ENCODE peak calls at places on chromosome 7, in eight cellular contexts. O is SJCRH30, T is heart right ventricle, Z is A549, V is endothelial cell of umbilical vein, M is GM23248, A is fibroblast of lung, Q is pancreas. D is an unnamed sample.
A peak's percentile ranks its signal among the peaks of the same experiment; 100 is the strongest.

GRCh38 chr7:74299401-74299800 is 10.2 kb downstream of the CLIP2 start:
- DNase-seq in O (no peak), T (no peak), Z (no peak), V (no peak), M (no peak), A (no peak), Q (no peak), D (no peak)

GRCh38 chr7:137992738-137993394 is 9.0 kb downstream of the CREB3L2 start:
- DNase-seq in O (no peak), T (peak; percentile 69), Z (no peak), V (peak; percentile 95), M (peak; percentile 95), A (peak; percentile 96), Q (no peak), D (no peak)

GRCh38 chr7:33050425-33051318 is 11.9 kb downstream of the NT5C3A start:
- DNase-seq in O (no peak), T (no peak), Z (peak; percentile 39), V (peak; percentile 84), M (peak; percentile 61), A (peak; percentile 41), Q (no peak), D (no peak)

GRCh38 chr7:3244241-3244814 is 56.7 kb upstream of the SDK1 start:
- DNase-seq in O (peak; percentile 34), T (no peak), Z (peak; percentile 66), V (peak; percentile 32), M (peak; percentile 33), A (peak; percentile 91), Q (no peak), D (no peak)

GRCh38 chr7:97138830-97139229 is 21.3 kb downstream of the SDHAF3 start:
- DNase-seq in O (no peak), T (no peak), Z (no peak), V (no peak), M (no peak), A (no peak), Q (no peak), D (no peak)

GRCh38 chr7:16463520-16463919 is 2.0 kb downstream of the SOSTDC1 start:
- DNase-seq in O (no peak), T (no peak), Z (no peak), V (no peak), M (no peak), A (no peak), Q (no peak), D (no peak)

GRCh38 chr7:665251-665650 is 61.2 kb upstream of the DNAAF5 start:
- DNase-seq in O (no peak), T (no peak), Z (no peak), V (no peak), M (peak; percentile 21), A (peak; percentile 65), Q (no peak), D (no peak)

GRCh38 chr7:135335628-135336139 is 102.0 kb downstream of the STRA8 start:
- DNase-seq in O (peak; percentile 86), T (peak; percentile 32), Z (peak; percentile 69), V (peak; percentile 73), M (peak; percentile 46), A (peak; percentile 54), Q (peak; percentile 71), D (peak; percentile 5)

GRCh38 chr7:150567846-150568245 is 656 bp downstream of the GIMAP4 start:
- DNase-seq in O (no peak), T (no peak), Z (no peak), V (peak; percentile 47), M (no peak), A (no peak), Q (no peak), D (no peak)
- H3K27ac ChIP-seq in O (no peak overlapping the region), T (peak overlapping the region; percentile 97), Z (no peak overlapping the region), V (peak overlapping the region; percentile 63), M (no peak overlapping the region), A (no peak overlapping the region), Q (peak overlapping the region; percentile 17), D (peak overlapping the region; percentile 80)

GRCh38 chr7:30805931-30806330 is 34.7 kb downstream of the MINDY4 start:
- DNase-seq in O (no peak), T (no peak), Z (no peak), V (no peak), M (no peak), A (no peak), Q (no peak), D (no peak)

GRCh38 chr7:30802812-30803211 is 31.6 kb downstream of the MINDY4 start:
- DNase-seq in O (no peak), T (no peak), Z (no peak), V (no peak), M (no peak), A (no peak), Q (no peak), D (no peak)

GRCh38 chr7:30804078-30804661 is 33.0 kb downstream of the MINDY4 start:
- DNase-seq in O (no peak), T (no peak), Z (no peak), V (peak; percentile 80), M (peak; percentile 86), A (peak; percentile 96), Q (no peak), D (no peak)

GRCh38 chr7:30800785-30801252 is 29.6 kb downstream of the MINDY4 start:
- DNase-seq in O (peak; percentile 47), T (peak; percentile 70), Z (peak; percentile 79), V (peak; percentile 80), M (peak; percentile 93), A (peak; percentile 65), Q (no peak), D (peak; percentile 30)

GRCh38 chr7:30805081-30805691 is 34.0 kb downstream of the MINDY4 start:
- DNase-seq in O (no peak), T (no peak), Z (no peak), V (no peak), M (no peak), A (no peak), Q (no peak), D (no peak)
- H3K27ac ChIP-seq in O (no peak overlapping the region), T (no peak overlapping the region), Z (no peak overlapping the region), V (no peak overlapping the region), M (no peak overlapping the region), A (peak overlapping the region; percentile 59), Q (no peak overlapping the region), D (no peak overlapping the region)

DNA sequence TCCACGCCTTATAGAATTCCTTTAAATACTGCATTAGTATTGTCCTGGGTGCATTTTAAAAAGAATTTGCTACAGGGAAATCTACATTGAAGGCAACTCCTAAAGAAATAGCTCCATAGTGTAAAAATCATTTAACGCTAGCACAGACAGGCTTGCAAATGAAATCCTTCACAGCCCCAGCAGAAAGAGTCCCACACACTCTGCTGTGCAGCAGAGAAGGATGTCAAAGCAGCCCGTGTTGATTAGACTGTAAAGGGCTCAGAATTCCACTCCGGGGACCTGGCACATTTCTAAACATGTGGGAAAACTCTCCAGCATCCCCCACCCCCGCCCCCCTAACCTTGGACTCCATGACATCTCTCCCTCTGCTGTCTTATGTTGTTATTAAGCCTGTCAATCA is 176.8 kb downstream of the CALN1 start:
- DNase-seq in O (no peak), T (no peak), Z (no peak), V (no peak), M (no peak), A (no peak), Q (no peak), D (no peak)
- H3K27ac ChIP-seq in O (no peak overlapping the region), T (no peak overlapping the region), Z (no peak overlapping the region), V (no peak overlapping the region), M (no peak overlapping the region), A (no peak overlapping the region), Q (no peak overlapping the region), D (no peak overlapping the region)

GRCh38 chr7:82393821-82394220 is 49.8 kb downstream of the CACNA2D1 start:
- DNase-seq in O (no peak), T (no peak), Z (no peak), V (no peak), M (no peak), A (no peak), Q (no peak), D (no peak)
- H3K27ac ChIP-seq in O (no peak overlapping the region), T (no peak overlapping the region), Z (no peak overlapping the region), V (no peak overlapping the region), M (no peak overlapping the region), A (no peak overlapping the region), Q (no peak overlapping the region), D (no peak overlapping the region)

GRCh38 chr7:11830582-11831382 is 1.2 kb downstream of the THSD7A start:
- DNase-seq in O (no peak), T (no peak), Z (no peak), V (peak; percentile 75), M (peak; percentile 29), A (peak; percentile 61), Q (no peak), D (no peak)

GRCh38 chr7:11830004-11830403 is 2.0 kb downstream of the THSD7A start:
- DNase-seq in O (no peak), T (no peak), Z (no peak), V (peak; percentile 25), M (no peak), A (no peak), Q (no peak), D (no peak)

GRCh38 chr7:11833431-11833830 is 1.4 kb upstream of the THSD7A start:
- DNase-seq in O (no peak), T (no peak), Z (no peak), V (peak; percentile 26), M (no peak), A (peak; percentile 28), Q (no peak), D (no peak)

GRCh38 chr7:11831383-11831726 is 643 bp downstream of the THSD7A start:
- DNase-seq in O (no peak), T (no peak), Z (no peak), V (no peak), M (peak; percentile 20), A (no peak), Q (no peak), D (no peak)

GRCh38 chr7:11831727-11832495 is at the start of gene THSD7A:
- DNase-seq in O (peak; percentile 63), T (peak; percentile 23), Z (peak; percentile 46), V (peak; percentile 81), M (peak; percentile 69), A (peak; percentile 66), Q (peak; percentile 48), D (peak; percentile 47)
- H3K27ac ChIP-seq in O (peak within 1 kb of the TSS; percentile 6), T (peak within 1 kb of the TSS; percentile 67), Z (peak within 1 kb of the TSS; percentile 90), V (peak within 1 kb of the TSS; percentile 84), M (no peak within 1 kb of the TSS), A (no peak within 1 kb of the TSS), Q (no peak within 1 kb of the TSS), D (peak within 1 kb of the TSS; percentile 46)

GRCh38 chr7:28687631-28688030 is 270.5 kb downstream of the TRIL start:
- DNase-seq in O (no peak), T (no peak), Z (no peak), V (peak; percentile 15), M (peak; percentile 18), A (no peak), Q (no peak), D (no peak)
- H3K27ac ChIP-seq in O (no peak overlapping the region), T (peak overlapping the region; percentile 93), Z (no peak overlapping the region), V (peak overlapping the region; percentile 97), M (peak overlapping the region; percentile 93), A (peak overlapping the region; percentile 6), Q (no peak overlapping the region), D (no peak overlapping the region)

DNA sequence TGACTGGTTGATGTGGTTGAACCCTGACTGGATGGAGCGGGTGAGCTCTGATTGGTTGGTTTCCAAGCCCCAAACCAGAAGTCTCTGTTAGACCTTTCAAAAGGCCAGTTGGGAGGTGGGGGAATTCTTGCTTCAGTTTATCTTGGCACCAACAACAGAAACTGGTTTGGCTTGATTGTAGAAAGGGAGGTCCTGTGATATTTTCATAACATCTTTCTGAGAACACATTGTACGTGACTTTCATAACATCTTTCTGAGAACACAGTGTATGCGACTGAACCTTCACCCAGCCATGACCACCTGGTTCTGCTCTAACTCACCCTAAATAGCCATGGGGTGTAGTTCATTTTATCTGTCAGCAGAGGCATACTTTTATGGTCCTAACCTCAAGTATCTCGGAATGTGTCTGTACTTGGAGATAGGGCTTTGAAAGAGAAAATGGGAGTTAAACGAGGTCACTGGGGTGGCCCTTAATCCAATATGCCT is 88.3 kb downstream of the GALNT17 start:
- DNase-seq in O (no peak), T (no peak), Z (no peak), V (no peak), M (no peak), A (no peak), Q (no peak), D (no peak)
- H3K27ac ChIP-seq in O (no peak overlapping the region), T (peak overlapping the region; percentile 70), Z (no peak overlapping the region), V (no peak overlapping the region), M (no peak overlapping the region), A (no peak overlapping the region), Q (peak overlapping the region; percentile 33), D (no peak overlapping the region)